ENCODE peak calls at places on chromosomes 7 and 10, in five cellular contexts. One of them, this sample, is unnamed.

GRCh38 chr10:17123062-17123661 is 6.4 kb downstream of the CUBN start:
- DNase-seq in A549: no peak
- DNase-seq in stomach: no peak
- DNase-seq in fibroblast of lung: peak; percentile 92
- DNase-seq in ascending aorta: no peak
- DNase-seq in this sample: peak; percentile 44

GRCh38 chr10:129035052-129035805 is 431.8 kb upstream of the MGMT start:
- DNase-seq in A549: no peak
- DNase-seq in stomach: no peak
- DNase-seq in fibroblast of lung: no peak
- DNase-seq in ascending aorta: no peak
- DNase-seq in this sample: no peak

GRCh38 chr10:100370976-100371706 is 24.1 kb downstream of the SCD start:
- DNase-seq in A549: peak; percentile 89
- DNase-seq in stomach: peak; percentile 83
- DNase-seq in fibroblast of lung: peak; percentile 94
- DNase-seq in ascending aorta: peak; percentile 88
- DNase-seq in this sample: peak; percentile 37

GRCh38 chr7:156524737-156525597 is 115.6 kb upstream of the RNF32 start:
- DNase-seq in A549: no peak
- DNase-seq in stomach: no peak
- DNase-seq in fibroblast of lung: no peak
- DNase-seq in ascending aorta: no peak
- DNase-seq in this sample: no peak

GRCh38 chr7:29102554-29103151 is 43.7 kb downstream of the CPVL start:
- DNase-seq in A549: peak; percentile 49
- DNase-seq in stomach: peak; percentile 67
- DNase-seq in fibroblast of lung: peak; percentile 55
- DNase-seq in ascending aorta: peak; percentile 66
- DNase-seq in this sample: peak; percentile 8

GRCh38 chr10:24727811-24728210 is 4.1 kb upstream of the ARHGAP21 start:
- DNase-seq in A549: peak; percentile 37
- DNase-seq in stomach: no peak
- DNase-seq in fibroblast of lung: no peak
- DNase-seq in ascending aorta: no peak
- DNase-seq in this sample: no peak

GRCh38 chr7:45968856-45969536 is 47.9 kb upstream of the IGFBP3 start:
- DNase-seq in A549: no peak
- DNase-seq in stomach: no peak
- DNase-seq in fibroblast of lung: no peak
- DNase-seq in ascending aorta: peak; percentile 25
- DNase-seq in this sample: no peak

GRCh38 chr7:151630349-151630748 is 110.7 kb upstream of the RHEB start:
- DNase-seq in A549: no peak
- DNase-seq in stomach: no peak
- DNase-seq in fibroblast of lung: no peak
- DNase-seq in ascending aorta: no peak
- DNase-seq in this sample: no peak

GRCh38 chr10:8731415-8732110 is 677.1 kb downstream of the GATA3 start:
- DNase-seq in A549: no peak
- DNase-seq in stomach: no peak
- DNase-seq in fibroblast of lung: no peak
- DNase-seq in ascending aorta: no peak
- DNase-seq in this sample: no peak

GRCh38 chr7:31488562-31489203 is 25.2 kb upstream of the ITPRID1 start:
- DNase-seq in A549: peak; percentile 65
- DNase-seq in stomach: peak; percentile 55
- DNase-seq in fibroblast of lung: peak; percentile 78
- DNase-seq in ascending aorta: no peak
- DNase-seq in this sample: no peak

GRCh38 chr10:71761541-71762113 is 11.7 kb downstream of the VSIR start:
- DNase-seq in A549: no peak
- DNase-seq in stomach: no peak
- DNase-seq in fibroblast of lung: no peak
- DNase-seq in ascending aorta: no peak
- DNase-seq in this sample: no peak

GRCh38 chr7:98186452-98187137 is 24.6 kb upstream of the BHLHA15 start:
- DNase-seq in A549: no peak
- DNase-seq in stomach: no peak
- DNase-seq in fibroblast of lung: peak; percentile 87
- DNase-seq in ascending aorta: no peak
- DNase-seq in this sample: peak; percentile 21

GRCh38 chr7:32415936-32416335 is 74.2 kb downstream of the LSM5 start:
- DNase-seq in A549: no peak
- DNase-seq in stomach: no peak
- DNase-seq in fibroblast of lung: no peak
- DNase-seq in ascending aorta: no peak
- DNase-seq in this sample: no peak

GRCh38 chr7:157690833-157691382 is 354.1 kb downstream of the DNAJB6 start:
- DNase-seq in A549: no peak
- DNase-seq in stomach: peak; percentile 48
- DNase-seq in fibroblast of lung: peak; percentile 95
- DNase-seq in ascending aorta: peak; percentile 68
- DNase-seq in this sample: no peak

GRCh38 chr7:101018271-101019167 is 1.4 kb upstream of the MUC17 start:
- DNase-seq in A549: peak; percentile 18
- DNase-seq in stomach: no peak
- DNase-seq in fibroblast of lung: no peak
- DNase-seq in ascending aorta: no peak
- DNase-seq in this sample: no peak

GRCh38 chr7:888081-889024 is 12.0 kb downstream of the GET4 start:
- DNase-seq in A549: no peak
- DNase-seq in stomach: no peak
- DNase-seq in fibroblast of lung: no peak
- DNase-seq in ascending aorta: no peak
- DNase-seq in this sample: no peak

GRCh38 chr10:75283150-75284096 is 47.7 kb upstream of the COMTD1 start:
- DNase-seq in A549: no peak
- DNase-seq in stomach: no peak
- DNase-seq in fibroblast of lung: peak; percentile 86
- DNase-seq in ascending aorta: peak; percentile 51
- DNase-seq in this sample: no peak

DNA sequence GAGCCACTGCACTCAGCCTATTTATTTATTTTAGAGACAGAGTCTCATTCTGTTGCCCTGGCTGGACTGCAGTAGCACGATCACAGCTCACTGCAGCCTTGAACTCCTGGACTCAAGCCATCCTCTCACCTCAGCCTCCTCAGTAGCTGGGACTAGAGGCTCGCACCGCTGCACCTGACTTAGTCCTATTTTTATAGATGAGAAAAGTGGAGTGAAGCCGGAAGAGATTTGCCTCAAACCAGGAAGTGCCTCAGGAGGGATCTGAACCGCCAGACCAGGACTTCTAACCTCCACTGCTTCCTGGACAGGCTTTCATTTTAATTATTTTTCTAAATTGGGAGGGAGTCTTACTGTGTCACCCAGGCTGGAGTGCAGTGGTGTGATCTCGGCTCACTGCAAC is 17.5 kb upstream of the CLIP2 start:
- DNase-seq in A549: no peak
- DNase-seq in stomach: no peak
- DNase-seq in fibroblast of lung: no peak
- DNase-seq in ascending aorta: no peak
- DNase-seq in this sample: no peak
- H3K4me3 ChIP-seq in A549: no peak overlapping the region
- H3K4me3 ChIP-seq in stomach: no peak overlapping the region
- H3K4me3 ChIP-seq in fibroblast of lung: no peak overlapping the region
- H3K4me3 ChIP-seq in ascending aorta: no peak overlapping the region
- H3K4me3 ChIP-seq in this sample: no peak overlapping the region

GRCh38 chr7:141748401-141748800 is 10.2 kb downstream of the SSBP1 start:
- DNase-seq in A549: no peak
- DNase-seq in stomach: no peak
- DNase-seq in fibroblast of lung: peak; percentile 57
- DNase-seq in ascending aorta: no peak
- DNase-seq in this sample: no peak

GRCh38 chr7:141754939-141755338 is 9.0 kb upstream of the TAS2R3 start:
- DNase-seq in A549: peak; percentile 33
- DNase-seq in stomach: no peak
- DNase-seq in fibroblast of lung: peak; percentile 3
- DNase-seq in ascending aorta: no peak
- DNase-seq in this sample: no peak

DNA sequence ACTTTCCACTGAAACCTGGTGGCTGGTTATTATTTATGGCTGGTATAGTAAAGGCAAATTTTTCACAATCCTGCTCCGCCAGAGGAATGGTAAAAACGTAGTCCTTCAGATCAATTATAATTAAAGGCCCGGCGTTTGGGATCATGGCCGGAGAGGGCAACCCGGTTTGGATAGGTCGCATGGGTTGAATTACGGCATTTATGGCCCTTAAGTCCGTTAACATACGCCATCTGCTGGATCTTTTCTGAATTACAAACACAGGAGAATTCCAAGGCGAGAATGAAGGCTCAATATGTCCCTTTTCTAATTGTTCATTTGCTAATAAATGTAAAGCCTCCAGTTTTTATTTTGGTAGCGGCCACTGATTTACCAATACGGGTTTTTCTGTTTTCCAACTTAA is 11.3 kb upstream of the TAS2R3 start:
- DNase-seq in A549: peak; percentile 32
- DNase-seq in stomach: no peak
- DNase-seq in fibroblast of lung: no peak
- DNase-seq in ascending aorta: no peak
- DNase-seq in this sample: no peak
- TF ChIP-seq CTCF in A549: no peak
- TF ChIP-seq CTCF in stomach: no peak
- TF ChIP-seq CTCF in fibroblast of lung: peak; percentile 35
- TF ChIP-seq CTCF in ascending aorta: peak; percentile 11
- TF ChIP-seq CTCF in this sample: peak; percentile 21

GRCh38 chr7:22594020-22594419 is 94.0 kb upstream of the STEAP1B start:
- DNase-seq in A549: no peak
- DNase-seq in stomach: no peak
- DNase-seq in fibroblast of lung: no peak
- DNase-seq in ascending aorta: no peak
- DNase-seq in this sample: no peak
- H3K27ac ChIP-seq in A549: no peak overlapping the region
- H3K27ac ChIP-seq in stomach: no peak overlapping the region
- H3K27ac ChIP-seq in fibroblast of lung: no peak overlapping the region
- H3K27ac ChIP-seq in ascending aorta: no peak overlapping the region
- H3K27ac ChIP-seq in this sample: no peak overlapping the region

DNA sequence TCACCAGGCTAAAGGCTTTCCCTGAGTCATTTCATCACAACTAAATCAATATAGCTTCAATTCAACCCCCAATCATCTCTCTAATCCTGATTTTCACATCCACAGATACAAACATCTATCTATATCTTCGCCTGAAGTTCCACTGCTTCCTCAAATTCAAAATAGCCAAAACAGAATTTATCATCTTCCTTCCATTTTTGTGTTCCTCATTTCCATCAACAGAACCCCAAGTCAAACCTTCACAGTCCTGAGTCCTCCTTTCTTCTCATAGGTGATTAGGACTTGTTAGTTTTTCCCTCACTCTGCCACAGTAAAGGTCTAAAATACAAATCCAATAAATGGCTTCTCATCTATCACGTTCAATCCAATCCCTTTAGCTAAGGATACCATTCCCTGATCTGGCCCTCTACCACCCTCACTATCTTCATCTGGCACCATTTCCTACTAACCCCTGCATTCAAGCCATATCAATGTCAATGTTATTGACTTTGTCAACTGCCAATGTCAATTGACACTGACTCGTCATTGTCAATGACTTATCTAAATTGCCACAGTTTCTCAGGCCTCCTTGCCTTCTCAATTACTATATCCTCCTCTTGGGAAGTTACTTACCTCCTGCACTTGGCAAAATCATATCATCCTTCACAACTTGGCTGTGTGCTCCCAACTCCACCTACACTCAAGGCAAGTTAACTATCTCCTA is 2.6 kb downstream of the HYCC1 start:
- DNase-seq in A549: no peak
- DNase-seq in stomach: no peak
- DNase-seq in fibroblast of lung: no peak
- DNase-seq in ascending aorta: no peak
- DNase-seq in this sample: no peak
- H3K4me3 ChIP-seq in A549: no peak overlapping the region
- H3K4me3 ChIP-seq in stomach: no peak overlapping the region
- H3K4me3 ChIP-seq in fibroblast of lung: peak overlapping the region; percentile 88
- H3K4me3 ChIP-seq in ascending aorta: peak overlapping the region; percentile 13
- H3K4me3 ChIP-seq in this sample: peak overlapping the region; percentile 85

DNA sequence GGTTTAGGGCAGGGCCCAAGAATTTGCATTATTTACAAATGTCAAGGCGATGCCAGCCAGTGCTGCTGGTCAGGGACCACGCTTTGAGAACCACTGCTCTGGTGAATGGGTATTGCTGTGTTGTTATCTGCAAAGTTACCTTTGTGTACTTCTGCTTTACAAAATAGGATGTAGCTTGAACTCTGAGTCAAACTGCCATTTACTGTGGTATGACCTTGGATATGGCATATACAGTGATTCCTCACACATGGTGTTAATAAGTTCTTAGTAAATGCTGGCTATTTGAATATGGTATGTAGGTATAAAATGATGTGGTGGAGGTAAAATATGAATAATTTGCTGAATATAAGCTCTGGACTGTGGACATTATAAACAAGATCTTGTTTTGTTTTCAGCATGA is 148.9 kb downstream of the AUTS2 start:
- DNase-seq in A549: no peak
- DNase-seq in stomach: no peak
- DNase-seq in fibroblast of lung: no peak
- DNase-seq in ascending aorta: no peak
- DNase-seq in this sample: no peak
- TF ChIP-seq CTCF in A549: no peak
- TF ChIP-seq CTCF in stomach: no peak
- TF ChIP-seq CTCF in fibroblast of lung: no peak
- TF ChIP-seq CTCF in ascending aorta: no peak
- TF ChIP-seq CTCF in this sample: no peak

GRCh38 chr10:79130846-79131245 is 62.1 kb downstream of the ZMIZ1 start:
- DNase-seq in A549: no peak
- DNase-seq in stomach: no peak
- DNase-seq in fibroblast of lung: no peak
- DNase-seq in ascending aorta: no peak
- DNase-seq in this sample: no peak

GRCh38 chr10:79130255-79130654 is 61.5 kb downstream of the ZMIZ1 start:
- DNase-seq in A549: no peak
- DNase-seq in stomach: no peak
- DNase-seq in fibroblast of lung: no peak
- DNase-seq in ascending aorta: no peak
- DNase-seq in this sample: no peak

GRCh38 chr10:79128241-79128922 is 59.6 kb downstream of the ZMIZ1 start:
- DNase-seq in A549: no peak
- DNase-seq in stomach: no peak
- DNase-seq in fibroblast of lung: no peak
- DNase-seq in ascending aorta: no peak
- DNase-seq in this sample: no peak

GRCh38 chr10:79128923-79129305 is 60.1 kb downstream of the ZMIZ1 start:
- DNase-seq in A549: no peak
- DNase-seq in stomach: no peak
- DNase-seq in fibroblast of lung: no peak
- DNase-seq in ascending aorta: no peak
- DNase-seq in this sample: no peak

DNA sequence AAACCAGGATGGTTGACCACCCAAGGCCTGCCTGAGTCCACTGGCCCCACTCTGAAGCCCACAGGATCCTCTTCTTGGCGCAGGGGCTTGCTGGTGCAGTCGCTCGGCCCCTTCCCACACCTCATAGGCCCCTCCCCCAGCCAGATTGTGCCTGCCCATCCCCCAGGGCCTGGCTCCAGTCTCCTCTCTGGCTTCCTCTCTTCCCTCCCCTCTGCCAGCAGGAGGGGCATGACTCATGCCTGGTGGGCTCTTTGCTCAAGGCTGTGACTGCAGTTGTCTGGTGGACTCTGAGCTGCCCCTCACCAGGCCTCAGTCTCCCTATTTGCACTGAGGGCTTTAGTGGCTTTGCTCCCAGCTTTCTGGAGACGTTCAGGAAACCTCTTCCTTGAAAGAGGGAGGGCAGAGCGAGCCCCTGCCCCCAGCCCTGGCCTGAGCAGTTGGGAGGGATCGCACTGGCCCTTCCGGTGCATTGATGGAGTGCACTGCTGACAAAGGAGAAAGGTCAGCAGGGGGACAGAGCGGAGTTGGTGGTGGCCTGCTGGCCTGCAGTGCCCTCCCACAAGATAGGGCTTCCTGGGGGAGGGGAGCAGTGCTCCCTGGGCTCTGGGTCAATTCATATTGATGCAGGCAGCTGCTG is 60.7 kb downstream of the ZMIZ1 start:
- DNase-seq in A549: no peak
- DNase-seq in stomach: no peak
- DNase-seq in fibroblast of lung: peak; percentile 75
- DNase-seq in ascending aorta: no peak
- DNase-seq in this sample: no peak
- H3K27ac ChIP-seq in A549: peak overlapping the region; percentile 84
- H3K27ac ChIP-seq in stomach: peak overlapping the region; percentile 78
- H3K27ac ChIP-seq in fibroblast of lung: peak overlapping the region; percentile 18
- H3K27ac ChIP-seq in ascending aorta: no peak overlapping the region
- H3K27ac ChIP-seq in this sample: peak overlapping the region; percentile 47